ENCODE peak calls at places on chromosomes 11 and 22, in seven cellular contexts. One of them, this sample, is unnamed.
A peak's percentile ranks its signal among the peaks of the same experiment; 100 is the strongest.

GRCh38 chr22:23751441-23751996 is 607 bp upstream of the ZNF70 start:
- DNase-seq in H1: no peak
- DNase-seq in mesenchymal stem cell: no peak
- DNase-seq in mesendoderm: peak; percentile 56
- DNase-seq in H9: peak; percentile 60
- DNase-seq in neuronal stem cell: no peak
- DNase-seq in IMR-90: no peak
- DNase-seq in this sample: peak; percentile 35

GRCh38 chr22:46149998-46150549 is at the start of gene PPARA:
- DNase-seq in H1: no peak
- DNase-seq in mesenchymal stem cell: peak; percentile 74
- DNase-seq in mesendoderm: peak; percentile 38
- DNase-seq in H9: peak; percentile 63
- DNase-seq in neuronal stem cell: peak; percentile 56
- DNase-seq in IMR-90: peak; percentile 60
- DNase-seq in this sample: peak; percentile 83

GRCh38 chr11:32231909-32232493 is 141.1 kb downstream of the RCN1 start:
- DNase-seq in H1: peak; percentile 23
- DNase-seq in mesenchymal stem cell: peak; percentile 29
- DNase-seq in mesendoderm: peak; percentile 70
- DNase-seq in H9: peak; percentile 67
- DNase-seq in neuronal stem cell: peak; percentile 39
- DNase-seq in IMR-90: peak; percentile 14
- DNase-seq in this sample: peak; percentile 55

GRCh38 chr22:41917906-41918791 is 3.3 kb upstream of the SHISA8 start:
- DNase-seq in H1: no peak
- DNase-seq in mesenchymal stem cell: peak; percentile 52
- DNase-seq in mesendoderm: no peak
- DNase-seq in H9: no peak
- DNase-seq in neuronal stem cell: no peak
- DNase-seq in IMR-90: peak; percentile 63
- DNase-seq in this sample: no peak

GRCh38 chr11:93526691-93527583 is 16.3 kb downstream of the SMCO4 start:
- DNase-seq in H1: no peak
- DNase-seq in mesenchymal stem cell: no peak
- DNase-seq in mesendoderm: no peak
- DNase-seq in H9: no peak
- DNase-seq in neuronal stem cell: no peak
- DNase-seq in IMR-90: no peak
- DNase-seq in this sample: no peak

GRCh38 chr11:59273008-59273841 is 60.5 kb upstream of the MPEG1 start:
- DNase-seq in H1: no peak
- DNase-seq in mesenchymal stem cell: no peak
- DNase-seq in mesendoderm: no peak
- DNase-seq in H9: no peak
- DNase-seq in neuronal stem cell: no peak
- DNase-seq in IMR-90: no peak
- DNase-seq in this sample: no peak

GRCh38 chr11:12329797-12330196 is 47.6 kb upstream of the PARVA start:
- DNase-seq in H1: no peak
- DNase-seq in mesenchymal stem cell: no peak
- DNase-seq in mesendoderm: no peak
- DNase-seq in H9: no peak
- DNase-seq in neuronal stem cell: no peak
- DNase-seq in IMR-90: no peak
- DNase-seq in this sample: no peak

GRCh38 chr22:42655693-42656092 is 6.5 kb upstream of the CYB5R3 start:
- DNase-seq in H1: no peak
- DNase-seq in mesenchymal stem cell: no peak
- DNase-seq in mesendoderm: peak; percentile 53
- DNase-seq in H9: no peak
- DNase-seq in neuronal stem cell: no peak
- DNase-seq in IMR-90: no peak
- DNase-seq in this sample: no peak

GRCh38 chr11:87254582-87254981 is 216.8 kb downstream of the TMEM135 start:
- DNase-seq in H1: no peak
- DNase-seq in mesenchymal stem cell: no peak
- DNase-seq in mesendoderm: no peak
- DNase-seq in H9: no peak
- DNase-seq in neuronal stem cell: no peak
- DNase-seq in IMR-90: no peak
- DNase-seq in this sample: no peak

GRCh38 chr11:117458275-117459120 is 130.8 kb downstream of the CEP164 start:
- DNase-seq in H1: no peak
- DNase-seq in mesenchymal stem cell: no peak
- DNase-seq in mesendoderm: no peak
- DNase-seq in H9: no peak
- DNase-seq in neuronal stem cell: no peak
- DNase-seq in IMR-90: no peak
- DNase-seq in this sample: no peak

GRCh38 chr11:134045799-134046635 is 22.9 kb upstream of the JAM3 start:
- DNase-seq in H1: no peak
- DNase-seq in mesenchymal stem cell: peak; percentile 21
- DNase-seq in mesendoderm: peak; percentile 60
- DNase-seq in H9: peak; percentile 72
- DNase-seq in neuronal stem cell: no peak
- DNase-seq in IMR-90: no peak
- DNase-seq in this sample: no peak

GRCh38 chr11:94186342-94187203 is 57.9 kb downstream of the PANX1 start:
- DNase-seq in H1: no peak
- DNase-seq in mesenchymal stem cell: no peak
- DNase-seq in mesendoderm: peak; percentile 16
- DNase-seq in H9: no peak
- DNase-seq in neuronal stem cell: no peak
- DNase-seq in IMR-90: no peak
- DNase-seq in this sample: no peak

GRCh38 chr22:50085211-50085999 is at the start of gene MLC1:
- DNase-seq in H1: no peak
- DNase-seq in mesenchymal stem cell: no peak
- DNase-seq in mesendoderm: no peak
- DNase-seq in H9: no peak
- DNase-seq in neuronal stem cell: no peak
- DNase-seq in IMR-90: peak; percentile 25
- DNase-seq in this sample: no peak

GRCh38 chr11:27864046-27865025 is 164.1 kb upstream of the BDNF start:
- DNase-seq in H1: no peak
- DNase-seq in mesenchymal stem cell: no peak
- DNase-seq in mesendoderm: no peak
- DNase-seq in H9: no peak
- DNase-seq in neuronal stem cell: peak; percentile 18
- DNase-seq in IMR-90: no peak
- DNase-seq in this sample: no peak

GRCh38 chr22:42343136-42343484 is 72.7 kb upstream of the TCF20 start:
- DNase-seq in H1: no peak
- DNase-seq in mesenchymal stem cell: no peak
- DNase-seq in mesendoderm: peak; percentile 62
- DNase-seq in H9: no peak
- DNase-seq in neuronal stem cell: no peak
- DNase-seq in IMR-90: no peak
- DNase-seq in this sample: no peak

GRCh38 chr11:67601098-67601497 is 5.6 kb upstream of the NDUFV1 start:
- DNase-seq in H1: no peak
- DNase-seq in mesenchymal stem cell: no peak
- DNase-seq in mesendoderm: no peak
- DNase-seq in H9: no peak
- DNase-seq in neuronal stem cell: no peak
- DNase-seq in IMR-90: no peak
- DNase-seq in this sample: no peak

GRCh38 chr11:61787928-61788491 is 4.4 kb downstream of the TMEM258 start:
- DNase-seq in H1: no peak
- DNase-seq in mesenchymal stem cell: peak; percentile 74
- DNase-seq in mesendoderm: peak; percentile 87
- DNase-seq in H9: peak; percentile 74
- DNase-seq in neuronal stem cell: peak; percentile 30
- DNase-seq in IMR-90: peak; percentile 61
- DNase-seq in this sample: no peak

GRCh38 chr11:12235549-12235944 is 125.2 kb downstream of the MICAL2 start:
- DNase-seq in H1: no peak
- DNase-seq in mesenchymal stem cell: peak; percentile 33
- DNase-seq in mesendoderm: peak; percentile 73
- DNase-seq in H9: no peak
- DNase-seq in neuronal stem cell: no peak
- DNase-seq in IMR-90: peak; percentile 34
- DNase-seq in this sample: no peak

GRCh38 chr11:92879086-92879485 is 90.4 kb upstream of the MTNR1B start:
- DNase-seq in H1: no peak
- DNase-seq in mesenchymal stem cell: no peak
- DNase-seq in mesendoderm: no peak
- DNase-seq in H9: no peak
- DNase-seq in neuronal stem cell: no peak
- DNase-seq in IMR-90: no peak
- DNase-seq in this sample: no peak

GRCh38 chr11:120011836-120012235 is 126.1 kb downstream of the TRIM29 start:
- DNase-seq in H1: no peak
- DNase-seq in mesenchymal stem cell: no peak
- DNase-seq in mesendoderm: no peak
- DNase-seq in H9: no peak
- DNase-seq in neuronal stem cell: no peak
- DNase-seq in IMR-90: no peak
- DNase-seq in this sample: no peak

GRCh38 chr11:120009938-120010337 is 128.0 kb downstream of the TRIM29 start:
- DNase-seq in H1: no peak
- DNase-seq in mesenchymal stem cell: no peak
- DNase-seq in mesendoderm: no peak
- DNase-seq in H9: no peak
- DNase-seq in neuronal stem cell: no peak
- DNase-seq in IMR-90: no peak
- DNase-seq in this sample: no peak

GRCh38 chr11:120013325-120014250 is 124.3 kb downstream of the TRIM29 start:
- DNase-seq in H1: peak; percentile 81
- DNase-seq in mesenchymal stem cell: peak; percentile 24
- DNase-seq in mesendoderm: peak; percentile 93
- DNase-seq in H9: peak; percentile 96
- DNase-seq in neuronal stem cell: peak; percentile 54
- DNase-seq in IMR-90: peak; percentile 10
- DNase-seq in this sample: peak; percentile 47

GRCh38 chr11:120017582-120017981 is 120.3 kb downstream of the TRIM29 start:
- DNase-seq in H1: no peak
- DNase-seq in mesenchymal stem cell: no peak
- DNase-seq in mesendoderm: peak; percentile 57
- DNase-seq in H9: no peak
- DNase-seq in neuronal stem cell: no peak
- DNase-seq in IMR-90: no peak
- DNase-seq in this sample: no peak

GRCh38 chr11:120012245-120012644 is 125.7 kb downstream of the TRIM29 start:
- DNase-seq in H1: no peak
- DNase-seq in mesenchymal stem cell: no peak
- DNase-seq in mesendoderm: no peak
- DNase-seq in H9: no peak
- DNase-seq in neuronal stem cell: no peak
- DNase-seq in IMR-90: no peak
- DNase-seq in this sample: no peak
- H3K23ac ChIP-seq in H1: no peak overlapping the region
- H3K23ac ChIP-seq in mesenchymal stem cell: no peak overlapping the region
- H3K23ac ChIP-seq in mesendoderm: no peak overlapping the region
- H3K23ac ChIP-seq in H9: no peak overlapping the region
- H3K23ac ChIP-seq in neuronal stem cell: no peak overlapping the region
- H3K23ac ChIP-seq in IMR-90: no peak overlapping the region
- H3K23ac ChIP-seq in this sample: no peak overlapping the region

DNA sequence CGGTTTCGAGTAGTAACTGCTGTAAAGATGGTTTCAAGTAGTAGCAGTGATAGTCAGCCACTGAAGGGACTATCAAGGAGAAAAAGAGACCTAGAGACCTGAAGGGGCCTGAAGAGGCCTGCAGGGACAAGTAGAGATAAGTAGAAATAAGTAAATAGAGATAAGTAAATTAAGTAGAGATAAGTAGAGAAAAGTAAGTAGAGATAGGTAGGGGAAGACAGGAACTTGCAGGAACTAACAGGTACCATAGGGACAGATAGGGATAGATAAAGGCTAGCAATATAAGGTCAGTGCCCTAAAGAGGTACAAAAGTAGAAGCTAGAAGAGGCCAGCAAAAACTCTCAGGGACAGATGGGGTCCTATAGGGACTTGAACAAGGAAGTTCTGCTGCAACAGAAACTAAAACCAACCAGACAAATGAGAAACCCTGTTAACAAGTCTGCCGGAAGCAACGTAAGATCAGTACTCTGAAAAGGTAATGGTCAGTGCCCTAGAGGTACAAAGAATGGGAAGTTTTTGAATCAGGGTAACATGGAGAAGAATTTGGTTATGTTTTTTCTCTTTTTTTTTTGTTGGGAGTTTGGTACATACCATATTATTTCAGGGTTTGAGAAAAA is 9.6 kb upstream of the SC5D start:
- DNase-seq in H1: no peak
- DNase-seq in mesenchymal stem cell: no peak
- DNase-seq in mesendoderm: peak; percentile 85
- DNase-seq in H9: no peak
- DNase-seq in neuronal stem cell: no peak
- DNase-seq in IMR-90: no peak
- DNase-seq in this sample: no peak
- H3K23ac ChIP-seq in H1: no peak overlapping the region
- H3K23ac ChIP-seq in mesenchymal stem cell: no peak overlapping the region
- H3K23ac ChIP-seq in mesendoderm: no peak overlapping the region
- H3K23ac ChIP-seq in H9: no peak overlapping the region
- H3K23ac ChIP-seq in neuronal stem cell: no peak overlapping the region
- H3K23ac ChIP-seq in IMR-90: no peak overlapping the region
- H3K23ac ChIP-seq in this sample: no peak overlapping the region

DNA sequence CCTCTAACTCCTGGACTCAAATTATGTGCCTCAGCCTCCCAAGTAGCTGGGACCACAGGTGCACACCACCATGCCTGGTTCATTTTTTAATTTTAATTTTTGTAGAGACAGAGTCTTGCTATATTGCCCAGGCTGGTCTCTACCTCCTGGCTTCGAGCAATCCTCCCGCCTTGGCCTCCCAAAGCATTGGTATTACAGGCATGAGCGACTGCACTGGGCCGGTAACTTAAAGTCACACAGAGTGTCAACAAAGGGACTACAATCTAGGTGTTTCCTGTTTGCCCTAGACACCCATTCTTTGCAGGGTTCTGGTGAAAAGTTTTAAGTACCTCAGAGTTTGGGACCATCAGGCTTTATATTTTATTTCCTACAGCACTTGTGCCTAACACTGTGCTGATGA is 8.4 kb downstream of the UVRAG start:
- DNase-seq in H1: no peak
- DNase-seq in mesenchymal stem cell: no peak
- DNase-seq in mesendoderm: no peak
- DNase-seq in H9: no peak
- DNase-seq in neuronal stem cell: no peak
- DNase-seq in IMR-90: no peak
- DNase-seq in this sample: no peak
- H3K23ac ChIP-seq in H1: no peak overlapping the region
- H3K23ac ChIP-seq in mesenchymal stem cell: no peak overlapping the region
- H3K23ac ChIP-seq in mesendoderm: no peak overlapping the region
- H3K23ac ChIP-seq in H9: no peak overlapping the region
- H3K23ac ChIP-seq in neuronal stem cell: no peak overlapping the region
- H3K23ac ChIP-seq in IMR-90: no peak overlapping the region
- H3K23ac ChIP-seq in this sample: no peak overlapping the region

DNA sequence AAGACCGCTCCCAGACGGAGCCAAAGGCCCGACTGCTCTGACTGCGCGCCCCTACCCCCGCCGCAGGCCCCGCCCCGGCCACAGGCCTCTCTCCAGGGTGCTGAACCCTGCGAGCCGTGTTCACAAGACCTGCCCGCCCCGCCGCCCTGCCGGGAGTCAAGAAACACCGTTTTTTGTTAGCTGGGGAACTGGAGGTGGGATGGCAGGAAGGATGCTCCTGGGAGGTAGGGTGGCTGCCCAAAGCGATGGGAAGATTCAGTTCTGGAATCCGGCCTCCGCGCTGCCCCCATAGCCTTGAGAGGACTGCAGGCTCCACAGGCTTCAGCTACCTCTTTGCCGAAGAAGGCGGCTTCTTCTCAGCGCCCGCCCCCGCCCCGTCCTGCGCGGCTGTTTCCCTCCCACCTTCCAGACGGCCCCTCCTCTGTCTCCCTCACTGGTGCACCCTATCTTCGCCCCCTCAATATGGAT is 2.7 kb upstream of the PDE2A start:
- DNase-seq in H1: no peak
- DNase-seq in mesenchymal stem cell: peak; percentile 48
- DNase-seq in mesendoderm: peak; percentile 87
- DNase-seq in H9: peak; percentile 94
- DNase-seq in neuronal stem cell: peak; percentile 76
- DNase-seq in IMR-90: peak; percentile 26
- DNase-seq in this sample: peak; percentile 48
- H3K23ac ChIP-seq in H1: no peak overlapping the region
- H3K23ac ChIP-seq in mesenchymal stem cell: no peak overlapping the region
- H3K23ac ChIP-seq in mesendoderm: peak overlapping the region; percentile 80
- H3K23ac ChIP-seq in H9: no peak overlapping the region
- H3K23ac ChIP-seq in neuronal stem cell: no peak overlapping the region
- H3K23ac ChIP-seq in IMR-90: no peak overlapping the region
- H3K23ac ChIP-seq in this sample: no peak overlapping the region